ENCODE peak calls at places on chromosomes 4 and X, in nine cellular contexts. G is HCT116, F is MM.1S, O is SK-N-SH, T is hepatocyte, X is PC-3, H is GM23248, V is GM23338, U is neural progenitor cell. K is an unnamed sample.

GRCh38 chr4:189046642-189047041 is 894.0 kb upstream of the FRG1 start:
- DNase-seq in O (no peak), G (no peak), T (no peak), H (peak), U (no peak), V (peak), F (no peak), X (no peak), K (no peak)

GRCh38 chr4:126414741-126415140 is 1100.0 kb downstream of the FAT4 start:
- DNase-seq in H (no peak), F (no peak), G (no peak), U (no peak), X (no peak), T (no peak), O (no peak), V (no peak), K (no peak)

GRCh38 chr4:100081511-100081910 is 108.8 kb downstream of the DDIT4L start:
- DNase-seq in H (no peak), T (no peak), X (peak), G (no peak), U (no peak), V (no peak), F (no peak), O (no peak), K (no peak)

GRCh38 chr4:7646384-7647061 is 211.8 kb upstream of the PSAPL1 start:
- DNase-seq in O (no peak), U (no peak), G (no peak), H (peak), X (no peak), F (no peak), T (no peak), V (no peak), K (no peak)

GRCh38 chr4:158791588-158791987 is 22.8 kb downstream of the FNIP2 start:
- DNase-seq in T (no peak), V (no peak), U (no peak), H (no peak), G (no peak), O (no peak), F (no peak), X (no peak), K (no peak)

GRCh38 chr4:86522349-86522748 is 71.8 kb upstream of the PTPN13 start:
- DNase-seq in T (no peak), H (peak), O (no peak), F (no peak), X (peak), U (no peak), G (no peak), V (no peak), K (no peak)

GRCh38 chrX:15399901-15400500 is 15.8 kb upstream of the VEGFD start:
- DNase-seq in G (no peak), T (no peak), O (no peak), X (no peak), V (no peak), U (no peak), H (no peak), F (no peak), K (no peak)

GRCh38 chrX:10755477-10756334 is 135.3 kb upstream of the MID1 start:
- DNase-seq in X (no peak), H (peak), V (peak), O (no peak), U (peak), T (peak), G (no peak), F (no peak), K (no peak)

GRCh38 chr4:153758136-153758535 is 1.7 kb downstream of the RNF175 start:
- DNase-seq in F (no peak), X (no peak), V (peak), G (no peak), U (no peak), T (no peak), O (no peak), H (no peak), K (no peak)

DNA sequence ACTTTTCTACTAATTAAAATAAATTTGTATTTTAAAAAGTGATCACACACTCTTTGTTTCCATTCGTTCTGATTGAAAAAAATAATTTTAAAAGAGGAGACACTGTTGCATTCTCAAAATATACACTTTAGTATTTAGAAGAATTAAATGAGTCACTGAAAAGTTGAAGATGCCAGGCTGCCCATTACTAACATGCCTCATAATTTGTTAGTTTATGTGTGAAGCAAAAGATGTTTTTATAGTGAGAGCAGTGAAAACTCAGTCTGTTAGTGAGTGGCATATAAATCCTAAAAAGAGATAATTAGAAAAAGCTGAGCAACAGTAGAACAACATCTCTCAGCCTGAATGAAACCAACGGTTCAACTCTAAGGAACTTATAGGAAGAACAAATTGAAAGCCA is 143.4 kb downstream of the CDS1 start:
- DNase-seq in U (no peak), F (no peak), V (no peak), T (no peak), X (no peak), G (no peak), H (peak), O (no peak), K (no peak)
- TF ChIP-seq EZH2phosphoT487 in U (no peak), F (no peak), V (no peak), T (no peak), X (no peak), G (no peak), H (no peak), O (no peak), K (no peak)

GRCh38 chrX:150543230-150544155 is 24.9 kb upstream of the MTM1 start:
- DNase-seq in T (no peak), H (no peak), O (no peak), U (peak), G (no peak), F (no peak), V (no peak), X (no peak), K (no peak)
- H3K4me2 ChIP-seq in T (no peak), H (no peak), O (no peak), U (no peak), G (no peak), F (no peak), V (no peak), X (no peak), K (no peak)

DNA sequence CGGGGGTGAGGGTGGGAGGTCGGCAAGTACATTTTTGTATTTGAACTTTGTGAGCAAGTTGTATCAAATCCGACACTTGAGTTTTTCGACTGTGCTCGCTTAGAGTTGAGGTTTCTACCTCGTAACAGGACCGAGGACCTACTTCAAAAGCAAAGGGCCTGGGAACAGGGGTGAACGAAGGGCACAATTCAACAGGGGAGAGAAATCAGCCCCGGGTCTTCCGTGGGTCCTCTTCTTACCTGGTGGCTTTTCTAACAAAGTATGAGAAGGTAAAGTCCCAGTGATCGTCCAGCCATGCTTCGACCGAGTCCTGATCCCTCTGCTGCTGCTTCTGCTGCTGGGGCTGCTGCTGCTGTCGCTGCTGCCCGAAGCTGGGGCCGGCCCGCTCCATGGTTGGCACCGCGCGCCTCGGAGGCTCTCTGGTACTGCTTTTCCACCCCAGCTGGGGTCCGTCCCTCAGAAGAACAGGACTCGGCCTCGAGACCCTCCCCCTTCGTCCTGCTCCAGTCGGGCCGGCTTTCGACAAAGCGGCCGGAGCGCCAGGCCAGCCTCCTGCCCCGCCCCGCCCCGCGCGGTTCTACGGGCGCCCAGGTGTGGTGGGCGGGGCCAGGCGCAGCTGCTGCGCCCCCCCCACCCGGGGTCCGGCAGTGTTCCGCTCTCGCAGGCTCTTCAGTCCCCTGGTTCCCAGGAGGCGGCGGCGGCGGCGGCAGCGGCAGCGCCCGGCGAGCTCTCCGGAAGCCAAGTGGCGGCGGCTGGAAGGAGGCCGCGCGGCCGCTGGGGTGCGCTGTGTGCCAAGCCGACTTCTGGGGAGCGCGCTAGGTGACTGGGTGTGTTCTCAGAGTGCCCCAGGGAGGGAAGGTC is at the start of gene PDE5A:
- DNase-seq in V (peak), H (peak), X (peak), U (peak), G (peak), F (peak), O (peak), T (peak), K (peak)
- TF ChIP-seq EZH2phosphoT487 in V (no peak), H (no peak), X (no peak), U (peak), G (no peak), F (no peak), O (no peak), T (no peak), K (no peak)

GRCh38 chr4:24570574-24571236 is 13.6 kb downstream of the DHX15 start:
- DNase-seq in F (no peak), U (no peak), O (no peak), V (no peak), X (no peak), H (no peak), G (no peak), T (no peak), K (no peak)
- H3K4me2 ChIP-seq in F (no peak), U (no peak), O (no peak), V (no peak), X (no peak), H (no peak), G (no peak), T (no peak), K (no peak)

DNA sequence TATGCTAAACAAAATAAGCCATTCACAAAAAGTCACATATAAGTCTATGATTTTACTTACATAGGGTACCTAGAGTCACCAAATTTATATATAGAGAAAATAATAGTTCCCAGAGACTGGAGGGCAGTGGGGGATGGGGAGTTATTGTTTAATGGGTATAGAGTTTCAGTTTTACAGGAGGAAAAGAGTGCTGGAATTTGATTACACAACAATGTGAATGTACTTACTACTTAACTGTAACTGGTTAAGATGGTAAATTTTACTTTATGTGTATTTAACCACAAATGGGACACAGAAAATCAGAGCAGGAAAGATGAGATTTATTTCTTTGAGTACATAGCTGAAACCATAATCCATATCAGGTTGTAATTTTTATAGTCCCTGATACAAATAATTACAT is 144.4 kb downstream of the TMA16 start:
- DNase-seq in O (no peak), V (no peak), F (no peak), H (no peak), G (no peak), T (no peak), X (peak), U (no peak), K (no peak)
- TF ChIP-seq EZH2phosphoT487 in O (no peak), V (no peak), F (no peak), H (no peak), G (no peak), T (no peak), X (no peak), U (no peak), K (no peak)

GRCh38 chr4:104210420-104210819 is 284.3 kb downstream of the CXXC4 start:
- DNase-seq in X (no peak), H (no peak), U (no peak), V (peak), F (no peak), G (no peak), O (no peak), T (no peak), K (no peak)

DNA sequence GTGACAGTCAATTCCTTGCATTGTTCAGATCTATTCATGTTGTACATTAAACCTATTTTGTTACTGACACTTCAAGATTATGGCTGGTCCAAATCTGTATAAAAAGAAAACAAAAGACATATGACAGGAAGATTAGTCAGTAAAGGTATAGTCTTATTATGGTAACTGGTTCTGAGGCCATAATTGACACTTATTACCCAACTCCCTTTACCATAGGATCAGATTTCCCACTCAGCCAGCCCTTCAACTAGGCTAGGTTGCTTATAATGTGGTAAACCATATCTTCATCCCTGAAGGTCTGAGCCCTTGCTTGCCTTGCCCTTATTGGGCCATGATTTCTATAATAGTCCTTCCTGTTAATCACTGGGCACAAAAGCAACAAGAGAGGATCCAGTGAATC is 289.6 kb downstream of the CXXC4 start:
- DNase-seq in X (no peak), G (no peak), V (no peak), O (no peak), H (no peak), T (no peak), U (no peak), F (no peak), K (no peak)
- H3K4me2 ChIP-seq in X (no peak), G (no peak), V (no peak), O (no peak), H (no peak), T (no peak), U (no peak), F (no peak), K (no peak)

K was measured in OCI-LY7.